ENCODE peak calls at places on chromosomes 16 and 17, in five cellular contexts. W is activated CD8-positive, alpha-beta memory T cell treated with anti-CD3 and anti-CD28 coated beads for 48 hours; G is activated naive CD4-positive, alpha-beta T cell treated with anti-CD3 and anti-CD28 coated beads for 36 hours; J is activated CD4-positive, CD25-positive, alpha-beta regulatory T cell; A is stimulated activated CD4-positive, alpha-beta T cell treated with anti-CD3 and anti-CD28 coated beads, Interleukin-1b, Interleukin-23, amount 100 ng/mL, for 24 hours. Z is an unnamed sample.

GRCh38 chr16:20889625-20890275 is 10.4 kb downstream of the DCUN1D3 start:
- DNase-seq in W (no peak), G (no peak), J (no peak), A (no peak), Z (no peak)

GRCh38 chr16:76318565-76318964 is 41.4 kb downstream of the CNTNAP4 start:
- DNase-seq in W (no peak), G (no peak), J (no peak), A (no peak), Z (no peak)

GRCh38 chr17:53722407-53722806 is 100.3 kb upstream of the KIF2B start:
- DNase-seq in W (no peak), G (no peak), J (no peak), A (no peak), Z (no peak)

GRCh38 chr16:56984639-56985038 is 4.7 kb upstream of the NLRC5 start:
- DNase-seq in W (no peak), G (peak; percentile 69), J (no peak), A (no peak), Z (peak; percentile 7)

GRCh38 chr17:50056217-50056960 is 479 bp downstream of the ITGA3 start:
- DNase-seq in W (peak; percentile 49), G (peak; percentile 88), J (peak; percentile 43), A (no peak), Z (no peak)

GRCh38 chr17:44279586-44280344 is 11.8 kb upstream of the SLC4A1 start:
- DNase-seq in W (no peak), G (no peak), J (no peak), A (no peak), Z (peak; percentile 80)

GRCh38 chr16:30951785-30952184 is 2.9 kb downstream of the ORAI3 start:
- DNase-seq in W (no peak), G (no peak), J (no peak), A (no peak), Z (no peak)

GRCh38 chr17:15463363-15463762 is 4.1 kb downstream of the CDRT4 start:
- DNase-seq in W (no peak), G (no peak), J (no peak), A (no peak), Z (no peak)

Z was measured in NK-92 treated with Interleukin-12 subunit alpha and Interleukin-12 subunit beta, amount 100 ng/mL, for 24 hours.